ENCODE peak calls at places on chromosome 15, in five cellular contexts. Y is AG09309, W is ecto neural progenitor cell, E is T-helper 17 cell, H is neuronal stem cell. D is an unnamed sample.

GRCh38 chr15:87556886-87557285 is 699.7 kb downstream of the NTRK3 start:
- DNase-seq in Y (no peak), W (no peak), E (no peak), H (no peak), D (no peak)

GRCh38 chr15:65869954-65870871 is 922 bp downstream of the RAB11A start:
- DNase-seq in Y (no peak), W (peak), E (no peak), H (peak), D (no peak)

GRCh38 chr15:85955501-85956391 is 123.9 kb upstream of the AGBL1 start:
- DNase-seq in Y (no peak), W (no peak), E (no peak), H (no peak), D (no peak)

GRCh38 chr15:100695048-100695447 is 92.7 kb downstream of the ASB7 start:
- DNase-seq in Y (no peak), W (no peak), E (no peak), H (no peak), D (no peak)

GRCh38 chr15:36365963-36366362 is 213.5 kb upstream of the CDIN1 start:
- DNase-seq in Y (no peak), W (no peak), E (no peak), H (no peak), D (no peak)

GRCh38 chr15:41661078-41661528 is 898 bp downstream of the MGA start:
- DNase-seq in Y (no peak), W (no peak), E (no peak), H (no peak), D (no peak)

GRCh38 chr15:84671211-84671610 is 13.2 kb upstream of the NMB start:
- DNase-seq in Y (peak), W (no peak), E (no peak), H (no peak), D (peak)

GRCh38 chr15:35736150-35736549 is 190.2 kb upstream of the DPH6 start:
- DNase-seq in Y (no peak), W (no peak), E (no peak), H (no peak), D (no peak)

GRCh38 chr15:78673917-78674444 is 33.0 kb upstream of the CHRNB4 start:
- DNase-seq in Y (no peak), W (no peak), E (no peak), H (no peak), D (no peak)

GRCh38 chr15:71716990-71717389 is 93.4 kb upstream of the NR2E3 start:
- DNase-seq in Y (peak), W (no peak), E (no peak), H (no peak), D (peak)

GRCh38 chr15:70762469-70763119 is 764 bp downstream of the UACA start:
- DNase-seq in Y (no peak), W (peak), E (no peak), H (peak), D (no peak)

GRCh38 chr15:101664303-101664913 is 12.2 kb upstream of the TM2D3 start:
- DNase-seq in Y (no peak), W (no peak), E (no peak), H (no peak), D (no peak)

GRCh38 chr15:32091505-32092380 is 61.4 kb downstream of the CHRNA7 start:
- DNase-seq in Y (no peak), W (no peak), E (no peak), H (no peak), D (no peak)

GRCh38 chr15:59165726-59166125 is 40.9 kb upstream of the LDHAL6B start:
- DNase-seq in Y (no peak), W (no peak), E (no peak), H (no peak), D (no peak)

GRCh38 chr15:73564255-73564654 is 68.9 kb downstream of the NPTN start:
- DNase-seq in Y (no peak), W (no peak), E (no peak), H (no peak), D (peak)

GRCh38 chr15:33616485-33616884 is 305.7 kb downstream of the RYR3 start:
- DNase-seq in Y (no peak), W (no peak), E (no peak), H (no peak), D (no peak)

GRCh38 chr15:87609474-87609873 is 647.1 kb downstream of the NTRK3 start:
- DNase-seq in Y (peak), W (no peak), E (no peak), H (no peak), D (peak)

GRCh38 chr15:81274932-81275341 is 49.0 kb downstream of the STARD5 start:
- DNase-seq in Y (peak), W (peak), E (peak), H (peak), D (no peak)

GRCh38 chr15:40843885-40844542 is at the start of gene SPINT1:
- DNase-seq in Y (no peak), W (no peak), E (no peak), H (no peak), D (no peak)

GRCh38 chr15:98160236-98160635 is 199.7 kb downstream of the ARRDC4 start:
- DNase-seq in Y (no peak), W (no peak), E (no peak), H (no peak), D (no peak)

GRCh38 chr15:59543721-59544547 is 67.6 kb upstream of the GCNT3 start:
- DNase-seq in Y (no peak), W (no peak), E (no peak), H (no peak), D (no peak)

GRCh38 chr15:77702211-77702957 is 69.7 kb upstream of the LINGO1 start:
- DNase-seq in Y (no peak), W (peak), E (no peak), H (peak), D (no peak)

GRCh38 chr15:70524470-70524869 is 238.9 kb downstream of the UACA start:
- DNase-seq in Y (no peak), W (peak), E (no peak), H (no peak), D (no peak)

GRCh38 chr15:40054746-40055575 is 16.0 kb upstream of the SRP14 start:
- DNase-seq in Y (no peak), W (peak), E (no peak), H (no peak), D (peak)

GRCh38 chr15:66151809-66152208 is 101.7 kb downstream of the MEGF11 start:
- DNase-seq in Y (no peak), W (no peak), E (no peak), H (no peak), D (no peak)

GRCh38 chr15:41944313-41944940 is 27.9 kb downstream of the EHD4 start:
- DNase-seq in Y (peak), W (no peak), E (no peak), H (peak), D (peak)

GRCh38 chr15:81113861-81114261 is 20.2 kb upstream of the CFAP161 start:
- DNase-seq in Y (no peak), W (no peak), E (no peak), H (no peak), D (no peak)

GRCh38 chr15:96893159-96893906 is 562.8 kb downstream of the NR2F2 start:
- DNase-seq in Y (no peak), W (no peak), E (no peak), H (peak), D (no peak)

GRCh38 chr15:32646304-32646703 is 4.8 kb downstream of the SCG5 start:
- DNase-seq in Y (no peak), W (no peak), E (no peak), H (no peak), D (no peak)

GRCh38 chr15:65980824-65981456 is 111.6 kb downstream of the RAB11A start:
- DNase-seq in Y (peak), W (peak), E (no peak), H (peak), D (peak)

GRCh38 chr15:39596358-39597051 is 15.6 kb downstream of the THBS1 start:
- DNase-seq in Y (peak), W (no peak), E (no peak), H (no peak), D (peak)

GRCh38 chr15:35271371-35272043 is 186.4 kb upstream of the NANOGP8 start:
- DNase-seq in Y (no peak), W (no peak), E (no peak), H (no peak), D (no peak)

GRCh38 chr15:69338535-69339213 is 40.0 kb downstream of the PAQR5 start:
- DNase-seq in Y (no peak), W (peak), E (no peak), H (no peak), D (no peak)

GRCh38 chr15:69853572-69853971 is 244.1 kb downstream of the TLE3 start:
- DNase-seq in Y (peak), W (no peak), E (no peak), H (no peak), D (peak)

GRCh38 chr15:67521770-67522568 is 1.0 kb downstream of the C15orf61 start:
- DNase-seq in Y (no peak), W (no peak), E (no peak), H (no peak), D (no peak)

GRCh38 chr15:39946862-39947261 is 12.9 kb downstream of the EIF2AK4 start:
- DNase-seq in Y (no peak), W (no peak), E (no peak), H (no peak), D (no peak)